ENCODE peak calls at places on chromosomes 16 and 17, in four cellular contexts. S is stomach; C is NCI-H2029; N is stimulated activated CD4-positive, alpha-beta T cell treated with anti-CD3 and anti-CD28 coated beads, Interleukin-1b, Interleukin-23, amount 100 ng/mL, for 24 hours. B is an unnamed sample.

GRCh38 chr16:1724491-1724890 is 18.5 kb downstream of the MAPK8IP3 start:
- DNase-seq in S (no peak), N (no peak), C (no peak), B (no peak)

GRCh38 chr17:79091373-79091670 is 16.7 kb downstream of the ENGASE start:
- DNase-seq in N (no peak), C (no peak), S (no peak), B (no peak)

GRCh38 chr17:47201168-47201567 is 8.0 kb upstream of the MYL4 start:
- DNase-seq in C (no peak), S (no peak), N (no peak), B (no peak)

GRCh38 chr17:44916781-44917241 is 1.5 kb upstream of the GFAP start:
- DNase-seq in S (no peak), C (no peak), N (no peak), B (no peak)

GRCh38 chr17:4540224-4541040 is 14.8 kb downstream of the MYBBP1A start:
- DNase-seq in C (no peak), S (peak), N (no peak), B (no peak)

GRCh38 chr17:57284984-57285646 is 28.8 kb downstream of the MSI2 start:
- DNase-seq in S (no peak), N (no peak), C (no peak), B (no peak)

GRCh38 chr17:56786989-56787482 is 46.7 kb downstream of the C17orf67 start:
- DNase-seq in N (peak), S (no peak), C (no peak), B (no peak)

GRCh38 chr16:75380870-75381269 is 52.4 kb downstream of the CFDP1 start:
- DNase-seq in C (no peak), N (no peak), S (no peak), B (no peak)

GRCh38 chr16:13909872-13910303 is 10.1 kb upstream of the ERCC4 start:
- DNase-seq in N (no peak), S (peak), C (no peak), B (no peak)

GRCh38 chr16:22623351-22623781 is 112.7 kb downstream of the NPIPB5 start:
- DNase-seq in N (no peak), C (no peak), S (no peak), B (no peak)

GRCh38 chr17:76997981-76998531 is 129.9 kb downstream of the MGAT5B start:
- DNase-seq in C (no peak), N (no peak), S (no peak), B (no peak)

B was measured in SK-N-MC.